ENCODE peak calls at places on chromosomes 2 and 18, in seven cellular contexts. Q is endothelial cell of umbilical vein, X is H9, Y is hepatocyte, S is AG09319, G is K562, T is WERI-Rb-1. U is an unnamed sample.

GRCh38 chr2:237351046-237351445 is 62.9 kb downstream of the COL6A3 start:
- DNase-seq in Q (no peak), S (no peak), T (no peak), X (no peak), G (no peak), Y (no peak), U (no peak)

GRCh38 chr2:240622631-240623235 is 2.5 kb upstream of the GPR35 start:
- DNase-seq in Y (no peak), S (no peak), T (peak), X (no peak), Q (no peak), G (no peak), U (no peak)

GRCh38 chr2:28990445-28990844 is 9.3 kb downstream of the TOGARAM2 start:
- DNase-seq in G (no peak), X (no peak), Y (no peak), S (no peak), T (no peak), Q (no peak), U (no peak)

GRCh38 chr2:187429989-187430388 is 18.1 kb downstream of the CALCRL start:
- DNase-seq in Q (peak), S (no peak), Y (no peak), G (no peak), X (no peak), T (no peak), U (no peak)

GRCh38 chr2:164495491-164496223 is 125.6 kb downstream of the GRB14 start:
- DNase-seq in Y (peak), T (peak), S (peak), G (no peak), X (no peak), Q (peak), U (no peak)

GRCh38 chr2:25994509-25994908 is 12.2 kb upstream of the KIF3C start:
- DNase-seq in Q (no peak), X (no peak), T (no peak), S (no peak), Y (no peak), G (no peak), U (no peak)

GRCh38 chr2:53787255-53787910 is 539 bp downstream of the ERLEC1 start:
- DNase-seq in Q (peak), X (no peak), S (no peak), G (no peak), T (no peak), Y (peak), U (no peak)

GRCh38 chr2:99748344-99748743 is 258.5 kb upstream of the REV1 start:
- DNase-seq in X (no peak), Y (no peak), S (no peak), T (no peak), Q (no peak), G (no peak), U (no peak)

GRCh38 chr2:10980886-10981425 is 69.2 kb downstream of the KCNF1 start:
- DNase-seq in Y (no peak), T (peak), S (no peak), G (no peak), X (no peak), Q (no peak), U (no peak)

GRCh38 chr2:156191547-156191946 is 141.0 kb downstream of the NR4A2 start:
- DNase-seq in X (no peak), T (no peak), G (no peak), Q (no peak), Y (no peak), S (no peak), U (no peak)

GRCh38 chr2:197363998-197364397 is 53.4 kb upstream of the ANKRD44 start:
- DNase-seq in Q (no peak), Y (no peak), S (no peak), G (no peak), T (no peak), X (no peak), U (no peak)

GRCh38 chr2:56729212-56729611 is 545.4 kb downstream of the CCDC85A start:
- DNase-seq in S (no peak), X (no peak), Q (no peak), Y (no peak), G (no peak), T (no peak), U (no peak)

GRCh38 chr18:48375150-48375790 is 33.9 kb downstream of the ZBTB7C start:
- DNase-seq in Y (no peak), Q (no peak), S (no peak), T (no peak), X (no peak), G (no peak), U (no peak)

GRCh38 chr2:150832686-150833085 is 345.2 kb upstream of the RND3 start:
- DNase-seq in Y (no peak), Q (no peak), X (no peak), S (no peak), T (no peak), G (no peak), U (no peak)

GRCh38 chr2:26616032-26616863 is 24.9 kb downstream of the CIB4 start:
- DNase-seq in X (peak), S (no peak), Y (no peak), G (no peak), Q (no peak), T (peak), U (no peak)

GRCh38 chr2:176997074-176997791 is 215.4 kb upstream of the HNRNPA3 start:
- DNase-seq in X (no peak), S (no peak), Y (peak), G (no peak), Q (peak), T (no peak), U (no peak)

GRCh38 chr2:233064526-233065199 is 4.5 kb downstream of the INPP5D start:
- DNase-seq in G (no peak), Q (no peak), Y (no peak), T (no peak), X (no peak), S (no peak), U (no peak)

GRCh38 chr2:43051316-43051715 is 175.1 kb downstream of the ZFP36L2 start:
- DNase-seq in Q (peak), T (no peak), S (no peak), G (no peak), X (no peak), Y (no peak), U (no peak)

GRCh38 chr2:20104900-20105545 is 53.6 kb upstream of the LAPTM4A start:
- DNase-seq in X (no peak), T (no peak), G (no peak), Y (no peak), Q (no peak), S (no peak), U (no peak)

GRCh38 chr2:215895330-215895729 is 118.0 kb downstream of the MREG start:
- DNase-seq in S (no peak), G (no peak), Q (no peak), Y (no peak), T (no peak), X (no peak), U (no peak)

GRCh38 chr18:8673276-8674209 is 31.8 kb upstream of the MTCL1 start:
- DNase-seq in X (no peak), T (no peak), Q (no peak), G (no peak), S (no peak), Y (no peak), U (no peak)

GRCh38 chr18:49112031-49112430 is 161.3 kb upstream of the SMAD7 start:
- DNase-seq in X (no peak), S (no peak), Y (no peak), G (no peak), Q (no peak), T (no peak), U (no peak)

GRCh38 chr2:175154670-175155082 is 13.3 kb downstream of the ATF2 start:
- DNase-seq in Q (no peak), S (peak), G (no peak), Y (no peak), T (no peak), X (no peak), U (no peak)

GRCh38 chr2:3034856-3035255 is 342.8 kb downstream of the EIPR1 start:
- DNase-seq in Y (no peak), X (no peak), Q (no peak), T (no peak), S (no peak), G (no peak), U (no peak)

GRCh38 chr2:53633441-53633840 is 134.2 kb upstream of the CHAC2 start:
- DNase-seq in X (no peak), S (peak), T (no peak), G (no peak), Y (no peak), Q (no peak), U (no peak)

GRCh38 chr2:173231042-173231441 is 123.6 kb upstream of the CDCA7 start:
- DNase-seq in Q (peak), G (no peak), T (no peak), S (no peak), X (no peak), Y (no peak), U (no peak)

GRCh38 chr18:76519156-76519549 is 24.1 kb upstream of the ZNF516 start:
- DNase-seq in Q (peak), T (no peak), X (no peak), G (no peak), S (no peak), Y (peak), U (no peak)

GRCh38 chr18:30727849-30728248 is 314.7 kb downstream of the DSC3 start:
- DNase-seq in G (no peak), Y (no peak), T (no peak), X (no peak), S (no peak), Q (no peak), U (no peak)

GRCh38 chr2:239321596-239322413 is 79.0 kb downstream of the HDAC4 start:
- DNase-seq in T (no peak), G (peak), S (no peak), X (peak), Y (no peak), Q (no peak), U (no peak)

GRCh38 chr2:103959174-103960125 is 894.5 kb upstream of the POU3F3 start:
- DNase-seq in X (peak), G (peak), S (no peak), Y (peak), Q (no peak), T (peak), U (peak)
- TF ChIP-seq CTCF in X (peak), G (peak), S (peak), Y (peak), Q (no peak), T (peak), U (peak)

GRCh38 chr2:159362816-159363251 is 76.3 kb upstream of the WDSUB1 start:
- DNase-seq in S (no peak), Q (peak), G (no peak), T (no peak), X (no peak), Y (peak), U (no peak)
- TF ChIP-seq CTCF in S (no peak), Q (peak), G (no peak), T (no peak), X (no peak), Y (no peak), U (no peak)

GRCh38 chr2:64913357-64913869 is 75.8 kb upstream of the SLC1A4 start:
- DNase-seq in Q (no peak), T (peak), Y (peak), G (peak), X (peak), S (no peak), U (no peak)
- TF ChIP-seq CTCF in Q (no peak), T (peak), Y (peak), G (peak), X (peak), S (no peak), U (no peak)

DNA sequence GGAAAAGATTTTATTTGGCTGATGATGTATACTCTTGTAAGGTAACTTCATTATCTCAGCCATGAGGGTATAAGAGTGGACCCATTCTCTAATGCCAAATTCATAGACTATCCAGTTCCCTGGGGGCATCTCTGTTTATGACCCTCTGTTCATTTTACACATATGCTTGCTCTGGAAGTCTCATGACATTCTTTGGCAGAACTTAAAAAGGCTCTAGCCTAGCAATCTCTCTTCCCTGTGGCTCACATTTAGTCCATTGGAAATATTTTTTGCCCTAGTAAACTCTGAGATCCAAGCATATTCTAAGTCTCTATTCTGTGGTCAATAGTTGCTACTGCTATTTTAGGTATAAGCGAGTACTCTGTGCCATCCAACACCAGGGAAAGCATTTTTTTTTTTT is 1201.8 kb upstream of the ZEB2 start:
- DNase-seq in X (no peak), T (no peak), Y (no peak), G (no peak), Q (no peak), S (no peak), U (no peak)
- TF ChIP-seq CTCF in X (no peak), T (no peak), Y (no peak), G (no peak), Q (no peak), S (no peak), U (no peak)

DNA sequence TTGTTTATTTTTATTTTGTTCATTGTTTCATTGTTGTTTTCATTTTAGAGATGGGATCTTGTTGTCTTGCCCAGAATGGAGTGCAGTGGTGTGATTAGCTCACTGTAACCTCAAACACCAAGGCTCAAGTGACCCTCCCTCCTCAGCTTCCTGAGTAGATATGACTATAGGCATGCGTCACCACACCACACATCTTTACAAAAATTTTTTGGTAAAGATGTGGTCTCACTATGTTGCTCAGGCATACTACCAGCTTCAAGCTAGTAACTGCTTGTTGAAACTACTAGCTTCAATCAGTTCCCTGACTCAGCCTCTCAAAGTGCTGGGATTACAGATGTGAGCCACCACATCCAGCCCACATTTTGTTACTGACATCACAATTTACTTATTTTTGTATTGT is 14.8 kb downstream of the FAM237A start:
- DNase-seq in Q (no peak), Y (no peak), G (no peak), T (no peak), X (no peak), S (no peak), U (no peak)
- TF ChIP-seq CTCF in Q (no peak), Y (no peak), G (no peak), T (no peak), X (no peak), S (no peak), U (no peak)

GRCh38 chr2:44562737-44563136 is 201.0 kb downstream of the CAMKMT start:
- DNase-seq in X (no peak), G (no peak), S (no peak), Q (no peak), Y (no peak), T (peak), U (no peak)

GRCh38 chr2:44559108-44559507 is 197.4 kb downstream of the CAMKMT start:
- DNase-seq in T (no peak), S (no peak), X (no peak), Y (no peak), Q (no peak), G (no peak), U (no peak)

GRCh38 chr2:44564752-44565151 is 203.0 kb downstream of the CAMKMT start:
- DNase-seq in T (no peak), Q (no peak), S (no peak), X (no peak), Y (no peak), G (no peak), U (no peak)

GRCh38 chr2:44560961-44561360 is 199.2 kb downstream of the CAMKMT start:
- DNase-seq in X (no peak), G (no peak), Q (peak), S (no peak), T (no peak), Y (no peak), U (no peak)

GRCh38 chr2:44560352-44560751 is 198.6 kb downstream of the CAMKMT start:
- DNase-seq in G (no peak), X (no peak), S (no peak), Y (no peak), Q (peak), T (peak), U (peak)
- TF ChIP-seq CTCF in G (no peak), X (peak), S (no peak), Y (peak), Q (peak), T (peak), U (peak)

GRCh38 chr18:3447895-3448844 is 1.8 kb upstream of the TGIF1 start:
- DNase-seq in Q (peak), X (peak), Y (peak), G (peak), T (peak), S (peak), U (peak)
- TF ChIP-seq CTCF in Q (peak), X (no peak), Y (peak), G (peak), T (no peak), S (peak), U (peak)

GRCh38 chr2:201621293-201621999 is 21.9 kb downstream of the TMEM237 start:
- DNase-seq in G (no peak), Q (peak), Y (no peak), X (no peak), S (no peak), T (no peak), U (no peak)

GRCh38 chr2:201622306-201622705 is 21.0 kb downstream of the TMEM237 start:
- DNase-seq in S (no peak), X (no peak), T (no peak), G (no peak), Y (no peak), Q (peak), U (no peak)

DNA sequence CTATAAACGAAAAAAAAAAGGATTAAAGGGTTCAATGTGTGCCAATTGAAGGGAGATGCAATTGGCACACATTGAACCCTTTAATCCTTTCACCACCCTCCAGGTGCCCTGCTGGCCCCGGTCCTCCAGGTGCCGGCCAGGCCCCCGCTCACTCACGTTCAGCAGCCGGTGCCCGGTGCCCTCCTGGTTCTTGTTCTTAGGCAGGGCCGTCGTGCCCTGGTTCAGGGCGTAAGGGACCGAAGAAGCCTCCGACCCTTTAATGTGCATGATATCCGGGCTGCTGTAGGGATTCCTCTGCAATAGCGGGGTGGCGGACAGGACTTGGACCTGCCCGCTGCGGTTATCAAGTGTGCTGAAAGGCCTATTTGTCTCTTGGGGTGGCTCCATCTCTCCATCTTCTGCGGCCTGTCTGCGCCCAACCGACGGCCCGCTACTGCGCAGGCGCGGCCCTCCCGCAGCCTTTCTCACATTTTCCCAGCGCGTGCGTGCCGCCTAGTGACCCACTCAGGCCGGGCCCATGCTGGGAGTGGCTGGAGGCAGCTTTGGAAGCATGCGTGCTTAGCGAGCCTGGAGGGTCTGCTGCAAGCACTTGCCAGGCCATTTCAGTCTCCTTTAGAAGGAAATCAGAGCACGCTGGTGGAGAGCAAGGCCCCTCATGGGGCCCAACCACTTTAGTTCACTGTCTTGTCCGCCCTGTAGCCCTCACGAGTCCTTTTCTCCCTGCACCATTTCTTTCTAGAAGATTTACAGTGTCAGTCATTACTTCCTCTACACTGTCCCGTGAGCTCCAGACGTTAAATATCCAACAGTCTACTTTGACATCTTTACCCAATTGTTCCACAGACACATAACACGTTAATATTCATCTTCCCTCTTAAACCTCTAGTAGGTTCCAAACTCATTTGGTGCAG is 24.3 kb downstream of the TMEM237 start:
- DNase-seq in S (peak), Q (peak), G (peak), T (no peak), Y (no peak), X (peak), U (peak)
- TF ChIP-seq CTCF in S (peak), Q (peak), G (peak), T (no peak), Y (no peak), X (no peak), U (no peak)

DNA sequence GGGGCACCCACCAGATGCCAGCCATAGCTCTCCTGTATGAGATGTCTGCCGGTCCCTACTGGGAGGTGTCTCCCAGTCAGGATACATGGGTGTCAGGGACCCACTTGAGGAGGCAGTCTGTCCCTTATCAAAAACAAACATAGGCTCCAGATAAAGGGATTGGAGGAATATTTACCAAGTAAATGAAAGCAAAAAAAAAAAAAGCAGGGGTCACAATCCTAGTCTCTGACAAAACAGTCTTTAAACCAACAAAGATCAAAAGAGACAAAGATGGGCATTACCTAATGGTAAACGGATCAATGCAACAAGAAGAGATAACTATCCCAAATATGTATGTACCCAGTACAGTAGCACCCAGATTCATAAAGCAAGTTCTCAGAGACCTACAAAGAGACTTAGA is 640.0 kb upstream of the LRRTM4 start:
- DNase-seq in S (no peak), X (no peak), G (no peak), Q (no peak), Y (no peak), T (no peak), U (no peak)
- TF ChIP-seq CTCF in S (no peak), X (no peak), G (no peak), Q (no peak), Y (no peak), T (no peak), U (no peak)